ENCODE peak calls at places on chromosomes 2 and 18, in five cellular contexts. H is fibroblast of lung, Z is brain microvascular endothelial cell, J is vagina, N is WERI-Rb-1. A is an unnamed sample.

GRCh38 chr18:939167-939566 is 34.5 kb downstream of the ADCYAP1 start:
- DNase-seq in H (peak), Z (no peak), J (no peak), N (no peak), A (no peak)

GRCh38 chr2:37350034-37350433 is 5.6 kb downstream of the QPCT start:
- DNase-seq in H (no peak), Z (no peak), J (no peak), N (no peak), A (no peak)

GRCh38 chr18:34976534-34976898 is 64.7 kb upstream of the MAPRE2 start:
- DNase-seq in H (no peak), Z (no peak), J (no peak), N (no peak), A (no peak)

GRCh38 chr18:50944245-50944917 is 23.5 kb upstream of the ELAC1 start:
- DNase-seq in H (peak), Z (no peak), J (no peak), N (no peak), A (no peak)

GRCh38 chr2:36333350-36334012 is 22.1 kb upstream of the CRIM1 start:
- DNase-seq in H (no peak), Z (no peak), J (no peak), N (no peak), A (no peak)

GRCh38 chr2:102636283-102636907 is 17.0 kb downstream of the SLC9A2 start:
- DNase-seq in H (no peak), Z (no peak), J (no peak), N (no peak), A (no peak)

GRCh38 chr2:25065768-25066167 is 23.9 kb downstream of the EFR3B start:
- DNase-seq in H (no peak), Z (no peak), J (no peak), N (no peak), A (no peak)

GRCh38 chr2:174610243-174610995 is 12.8 kb upstream of the WIPF1 start:
- DNase-seq in H (peak), Z (no peak), J (no peak), N (no peak), A (no peak)

GRCh38 chr18:39675358-39675757 is 2109.8 kb upstream of the CELF4 start:
- DNase-seq in H (peak), Z (peak), J (no peak), N (no peak), A (no peak)

GRCh38 chr2:25131567-25132295 is 36.6 kb downstream of the POMC start:
- DNase-seq in H (no peak), Z (no peak), J (no peak), N (no peak), A (no peak)

GRCh38 chr18:59553273-59553672 is 143.9 kb downstream of the CCBE1 start:
- DNase-seq in H (no peak), Z (no peak), J (no peak), N (no peak), A (no peak)

GRCh38 chr2:108958002-108958401 is 31.0 kb downstream of the EDAR start:
- DNase-seq in H (no peak), Z (no peak), J (no peak), N (no peak), A (no peak)

GRCh38 chr2:48978131-48978530 is 176.2 kb downstream of the FSHR start:
- DNase-seq in H (no peak), Z (no peak), J (no peak), N (no peak), A (no peak)

GRCh38 chr2:36354816-36355156 is 792 bp upstream of the CRIM1 start:
- DNase-seq in H (no peak), Z (no peak), J (no peak), N (no peak), A (no peak)

GRCh38 chr2:16633632-16634430 is 31.8 kb downstream of the CYRIA start:
- DNase-seq in H (peak), Z (peak), J (no peak), N (no peak), A (no peak)

GRCh38 chr2:224147174-224147573 is 108.1 kb upstream of the SERPINE2 start:
- DNase-seq in H (peak), Z (peak), J (no peak), N (no peak), A (no peak)

GRCh38 chr18:10892801-10893595 is 256.4 kb downstream of the PIEZO2 start:
- DNase-seq in H (no peak), Z (no peak), J (no peak), N (no peak), A (no peak)

GRCh38 chr18:69365658-69366057 is 35.0 kb upstream of the DOK6 start:
- DNase-seq in H (no peak), Z (no peak), J (no peak), N (no peak), A (no peak)

GRCh38 chr18:10054366-10054765 is 140.6 kb downstream of the VAPA start:
- DNase-seq in H (no peak), Z (no peak), J (no peak), N (peak), A (no peak)

GRCh38 chr2:128557841-128558241 is 239.2 kb upstream of the HS6ST1 start:
- DNase-seq in H (no peak), Z (no peak), J (no peak), N (no peak), A (no peak)

GRCh38 chr2:74632939-74633312 is 15.2 kb downstream of the M1AP start:
- DNase-seq in H (no peak), Z (no peak), J (no peak), N (peak), A (no peak)

GRCh38 chr2:109269956-109270757 is 141.2 kb downstream of the SH3RF3 start:
- DNase-seq in H (no peak), Z (no peak), J (no peak), N (no peak), A (no peak)

GRCh38 chr2:117845304-117845703 is 30.8 kb downstream of the DDX18 start:
- DNase-seq in H (no peak), Z (no peak), J (no peak), N (no peak), A (no peak)

GRCh38 chr2:238101891-238102841 is 2.0 kb downstream of the ESPNL start:
- DNase-seq in H (no peak), Z (no peak), J (peak), N (peak), A (no peak)

GRCh38 chr2:113282747-113283533 is 4.2 kb upstream of the PAX8 start:
- DNase-seq in H (peak), Z (no peak), J (no peak), N (peak), A (no peak)

GRCh38 chr18:46070683-46071614 is 1.1 kb downstream of the PSTPIP2 start:
- DNase-seq in H (no peak), Z (no peak), J (no peak), N (no peak), A (no peak)

GRCh38 chr2:190649035-190649797 is at the start of gene NAB1:
- DNase-seq in H (peak), Z (peak), J (no peak), N (peak), A (peak)

GRCh38 chr2:230661072-230661957 is 51.3 kb upstream of the CAB39 start:
- DNase-seq in H (no peak), Z (no peak), J (no peak), N (no peak), A (peak)

GRCh38 chr18:2572892-2573291 is 1.5 kb downstream of the NDC80 start:
- DNase-seq in H (no peak), Z (no peak), J (no peak), N (no peak), A (no peak)

GRCh38 chr18:2572144-2572682 is 856 bp downstream of the NDC80 start:
- DNase-seq in H (no peak), Z (no peak), J (no peak), N (no peak), A (no peak)

GRCh38 chr18:2571200-2572143 is at the start of the genes METTL4 and NDC80:
- DNase-seq in H (peak), Z (peak), J (no peak), N (peak), A (peak)

GRCh38 chr18:2569338-2570207 is 1.7 kb downstream of the METTL4 start:
- DNase-seq in H (no peak), Z (no peak), J (no peak), N (no peak), A (no peak)

DNA sequence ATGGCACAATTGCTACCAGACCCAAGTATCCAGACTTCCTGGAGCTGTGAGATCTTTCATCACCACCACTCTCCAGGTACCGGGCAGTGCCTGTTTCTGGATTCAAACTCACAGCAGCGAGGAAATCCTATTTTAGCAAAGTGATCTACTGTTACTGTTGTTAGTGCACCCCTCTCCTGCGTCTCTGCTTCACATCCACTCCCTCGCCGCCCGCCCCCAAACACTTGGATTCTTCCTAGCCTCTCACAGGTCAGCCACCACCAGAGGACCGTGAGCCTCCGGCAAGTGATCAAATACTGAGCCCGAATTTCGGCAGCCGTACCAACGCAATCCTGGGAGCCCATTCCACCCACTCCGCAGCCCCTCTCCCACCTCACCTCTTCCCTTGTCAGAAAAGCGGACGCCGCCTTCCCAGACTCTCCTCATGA is 519 bp downstream of the METTL4 start:
- DNase-seq in H (peak), Z (peak), J (no peak), N (peak), A (peak)
- TF ChIP-seq CTCF in H (no peak), Z (peak), J (no peak), N (no peak), A (no peak)

GRCh38 chr2:232447091-232447620 is 8.8 kb upstream of the ALPI start:
- DNase-seq in H (no peak), Z (no peak), J (no peak), N (no peak), A (no peak)
- H3K27ac ChIP-seq in H (no peak), Z (no peak), J (no peak), N (no peak), A (no peak)

GRCh38 chr2:68829764-68830163 is 41.4 kb downstream of the BMP10 start:
- DNase-seq in H (no peak), Z (no peak), J (no peak), N (no peak), A (no peak)

GRCh38 chr2:68825891-68826290 is 45.3 kb downstream of the BMP10 start:
- DNase-seq in H (no peak), Z (no peak), J (peak), N (no peak), A (no peak)

GRCh38 chr2:68831688-68832087 is 39.5 kb downstream of the BMP10 start:
- DNase-seq in H (peak), Z (no peak), J (no peak), N (no peak), A (no peak)

GRCh38 chr2:68827681-68828080 is 43.5 kb downstream of the BMP10 start:
- DNase-seq in H (peak), Z (no peak), J (no peak), N (no peak), A (no peak)

DNA sequence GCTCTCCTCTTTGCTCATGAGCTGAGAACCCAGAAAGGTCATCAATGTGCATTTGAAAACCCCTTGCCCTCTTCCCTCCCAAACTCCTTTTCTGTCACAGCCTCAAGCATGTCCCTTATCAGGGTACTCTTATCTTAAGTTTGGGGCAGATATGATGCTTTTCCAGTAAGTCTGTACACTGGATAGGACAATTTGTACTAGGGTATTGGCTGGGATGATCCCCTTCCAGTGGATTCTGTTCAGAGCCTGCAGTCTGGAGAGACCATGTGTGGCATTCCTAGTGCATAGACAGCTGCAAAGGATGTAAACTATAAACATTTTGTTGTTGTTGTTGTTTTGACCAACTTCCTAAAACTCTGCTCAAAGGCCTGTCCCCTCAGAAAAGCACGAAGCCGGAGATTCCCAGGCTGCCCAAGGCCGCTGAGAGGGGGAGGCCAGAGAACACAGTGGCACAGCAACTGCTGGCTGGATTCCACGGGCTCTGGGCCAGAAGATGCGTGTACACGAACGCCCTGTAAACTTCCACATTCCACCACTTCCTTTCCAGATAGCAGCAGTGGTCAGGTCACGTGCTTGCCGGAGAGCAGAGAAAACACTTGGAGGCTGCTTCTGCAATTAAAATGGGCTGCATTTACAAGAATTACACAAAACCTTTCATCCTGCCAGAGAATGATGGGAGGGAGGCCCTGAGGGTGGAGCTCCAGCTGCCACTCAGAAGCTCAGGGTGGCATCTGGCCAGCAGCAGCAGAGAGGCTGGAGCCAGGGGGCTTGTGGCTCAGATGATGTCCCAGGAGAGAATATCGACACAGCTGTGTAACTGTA is 42.1 kb downstream of the BMP10 start:
- DNase-seq in H (peak), Z (peak), J (no peak), N (no peak), A (peak)
- TF ChIP-seq CTCF in H (no peak), Z (no peak), J (no peak), N (no peak), A (no peak)

GRCh38 chr2:179447839-179448447 is 183.3 kb upstream of the SESTD1 start:
- DNase-seq in H (no peak), Z (no peak), J (no peak), N (no peak), A (no peak)
- H3K27ac ChIP-seq in H (no peak), Z (no peak), J (no peak), N (no peak), A (no peak)

GRCh38 chr2:235566931-235567495 is 73.2 kb downstream of the AGAP1 start:
- DNase-seq in H (no peak), Z (no peak), J (no peak), N (no peak), A (no peak)

GRCh38 chr2:235570256-235570655 is 76.4 kb downstream of the AGAP1 start:
- DNase-seq in H (peak), Z (no peak), J (no peak), N (no peak), A (no peak)

GRCh38 chr2:235568431-235568830 is 74.6 kb downstream of the AGAP1 start:
- DNase-seq in H (no peak), Z (no peak), J (no peak), N (no peak), A (no peak)

GRCh38 chr2:235569837-235570236 is 76.0 kb downstream of the AGAP1 start:
- DNase-seq in H (no peak), Z (no peak), J (no peak), N (no peak), A (no peak)

DNA sequence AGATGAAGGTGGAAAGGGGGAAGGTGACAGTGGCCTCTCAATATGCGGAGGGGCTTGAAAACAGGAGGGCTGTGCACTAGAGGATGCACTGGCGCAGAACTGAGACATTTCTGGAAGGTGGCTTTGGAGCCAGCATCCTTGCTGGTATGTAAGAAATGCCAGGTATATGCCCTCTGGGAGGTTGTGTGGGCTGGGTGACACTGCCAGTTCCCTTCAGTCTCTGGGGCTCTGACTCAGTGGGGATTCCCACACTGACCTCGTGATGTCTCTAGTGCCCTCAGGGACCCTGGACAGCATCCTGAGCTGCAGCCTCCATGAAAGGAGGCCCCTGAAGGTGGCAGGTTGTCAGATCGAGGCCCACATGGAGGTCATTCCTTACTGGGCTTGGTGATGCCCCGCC is 74.0 kb downstream of the AGAP1 start:
- DNase-seq in H (no peak), Z (no peak), J (no peak), N (no peak), A (no peak)
- TF ChIP-seq CTCF in H (no peak), Z (no peak), J (no peak), N (no peak), A (no peak)